ENCODE peak calls at places on chromosomes 2 and 18, in nine cellular contexts. A is AG04449, M is lung, L is PC-9, D is endodermal cell, G is esophagus squamous epithelium, N is left ventricle myocardium inferior, Q is GM23338, V is body of pancreas. F is an unnamed sample.

GRCh38 chr18:58990720-58991119 is 126.0 kb downstream of the ZNF532 start:
- DNase-seq in A (no peak), G (no peak), Q (no peak), V (no peak), N (no peak), D (peak; percentile 56), L (no peak), M (no peak), F (no peak)

GRCh38 chr2:86790828-86791561 is at the start of gene CD8A:
- DNase-seq in A (no peak), L (no peak), Q (peak; percentile 56), D (peak; percentile 71), V (peak; percentile 12), G (no peak), M (no peak), N (no peak), F (no peak)

GRCh38 chr2:145836986-145837385 is 1317.1 kb upstream of the ZEB2 start:
- DNase-seq in M (no peak), D (no peak), N (no peak), G (no peak), A (no peak), L (no peak), V (no peak), Q (no peak), F (no peak)

GRCh38 chr2:29397039-29397438 is 281.8 kb downstream of the CLIP4 start:
- DNase-seq in Q (no peak), M (no peak), G (no peak), N (no peak), A (no peak), L (no peak), V (no peak), D (no peak), F (no peak)

GRCh38 chr18:3305354-3305762 is 43.4 kb downstream of the MYL12B start:
- DNase-seq in G (peak; percentile 1), V (no peak), L (peak; percentile 40), N (no peak), D (no peak), Q (no peak), M (no peak), A (peak; percentile 89), F (peak; percentile 45)

GRCh38 chr2:30666307-30666874 is 140.9 kb downstream of the CAPN13 start:
- DNase-seq in A (peak; percentile 93), V (no peak), G (no peak), N (no peak), Q (peak; percentile 40), D (peak; percentile 33), L (no peak), M (peak; percentile 31), F (peak; percentile 98)

GRCh38 chr2:12764075-12764722 is 47.5 kb downstream of the TRIB2 start:
- DNase-seq in A (no peak), N (no peak), D (no peak), Q (no peak), L (no peak), V (no peak), G (no peak), M (no peak), F (no peak)

GRCh38 chr18:22668496-22668895 is 250.8 kb upstream of the CTAGE1 start:
- DNase-seq in A (no peak), V (no peak), M (no peak), N (no peak), L (no peak), Q (no peak), D (no peak), G (no peak), F (no peak)

GRCh38 chr2:153519260-153519875 is 40.8 kb upstream of the RPRM start:
- DNase-seq in Q (peak; percentile 64), G (no peak), L (peak; percentile 17), V (peak; percentile 76), A (no peak), N (no peak), D (peak; percentile 83), M (peak; percentile 47), F (peak; percentile 7)

GRCh38 chr2:207930747-207931146 is 94.6 kb downstream of the PLEKHM3 start:
- DNase-seq in Q (peak; percentile 25), N (no peak), D (no peak), A (no peak), G (no peak), L (no peak), M (peak; percentile 42), V (peak; percentile 81), F (no peak)

GRCh38 chr2:167438206-167438605 is 549.9 kb downstream of the XIRP2 start:
- DNase-seq in G (no peak), A (no peak), N (no peak), Q (peak; percentile 39), V (no peak), M (no peak), L (no peak), D (no peak), F (peak; percentile 69)

GRCh38 chr2:20050104-20050711 is 1.2 kb downstream of the LAPTM4A start:
- DNase-seq in Q (peak; percentile 9), G (no peak), D (no peak), V (no peak), M (no peak), A (no peak), L (peak; percentile 15), N (no peak), F (no peak)

GRCh38 chr18:13473751-13474150 is 252.6 kb downstream of the FAM210A start:
- DNase-seq in V (no peak), G (no peak), M (no peak), L (no peak), N (no peak), D (no peak), A (no peak), Q (no peak), F (no peak)

GRCh38 chr2:26453421-26454329 is 24.2 kb downstream of the OTOF start:
- DNase-seq in M (no peak), G (no peak), D (peak; percentile 41), L (no peak), A (no peak), V (no peak), Q (no peak), N (no peak), F (no peak)

GRCh38 chr2:178482437-178482836 is 2.2 kb downstream of the PLEKHA3 start:
- DNase-seq in M (no peak), Q (peak; percentile 8), G (no peak), A (no peak), V (no peak), D (no peak), L (no peak), N (no peak), F (no peak)

DNA sequence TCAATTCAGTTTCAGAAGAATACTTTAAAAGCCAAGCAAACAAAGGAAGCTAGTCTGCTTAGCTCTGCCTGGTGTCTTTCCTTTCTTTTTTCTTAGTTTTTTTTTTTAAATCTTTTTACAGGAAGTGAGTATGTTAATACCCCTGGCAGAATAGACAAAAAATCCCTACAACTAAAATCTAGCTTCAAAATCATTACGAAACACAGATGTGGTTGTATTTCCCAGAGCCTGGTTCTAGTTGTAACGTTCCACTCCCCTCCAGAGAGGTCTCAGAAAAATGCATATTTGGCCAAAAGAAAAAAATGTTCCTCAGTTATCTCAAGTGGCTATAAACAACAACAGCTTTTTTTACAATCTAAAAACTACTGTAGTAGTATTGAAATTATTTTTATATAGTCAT is 202.1 kb upstream of the RND3 start:
- DNase-seq in L (no peak), D (no peak), A (no peak), M (no peak), G (no peak), Q (no peak), V (no peak), N (no peak), F (no peak)
- H3K4me3 ChIP-seq in L (no peak overlapping the region), D (no peak overlapping the region), A (no peak overlapping the region), M (no peak overlapping the region), G (no peak overlapping the region), Q (no peak overlapping the region), V (no peak overlapping the region), N (no peak overlapping the region), F (no peak overlapping the region)

DNA sequence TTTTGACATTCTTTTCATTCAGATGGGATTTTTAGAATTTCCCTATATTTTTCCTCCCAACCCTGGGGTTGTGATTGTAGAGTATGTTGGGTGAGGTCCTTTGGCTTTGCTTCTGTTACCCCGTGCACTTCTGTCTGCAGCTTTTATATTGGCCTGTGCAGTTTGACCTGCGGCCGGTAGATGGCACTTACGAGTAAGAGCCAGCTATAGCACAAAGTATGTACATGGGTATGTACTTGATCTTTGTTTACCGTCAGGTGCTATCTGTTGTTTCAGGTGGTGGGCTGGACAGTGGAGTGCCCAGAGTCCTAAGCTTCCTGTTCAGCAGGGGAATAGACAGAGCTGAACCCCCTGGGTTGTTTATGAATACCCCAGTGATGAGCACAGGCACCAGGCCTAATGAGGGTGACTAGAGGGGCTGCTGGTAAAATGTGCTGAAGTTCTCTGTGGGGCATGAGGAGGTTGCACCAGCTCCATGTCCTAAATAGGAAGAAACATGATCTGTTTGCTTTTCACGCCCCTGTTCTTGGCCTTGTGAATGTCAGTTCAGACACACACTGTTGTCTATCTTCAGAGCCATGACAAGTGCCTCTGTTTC is 58.9 kb upstream of the THUMPD2 start:
- DNase-seq in Q (peak; percentile 58), M (no peak), A (no peak), L (peak; percentile 46), G (no peak), N (no peak), V (peak; percentile 35), D (peak; percentile 79), F (no peak)
- TF ChIP-seq CTCF in Q (peak; percentile 85), M (no peak), A (peak; percentile 74), L (peak; percentile 99), G (peak; percentile 69), N (peak; percentile 81), V (peak; percentile 61), D (peak; percentile 91), F (peak; percentile 87)

GRCh38 chr18:227902-228301 is 39.9 kb downstream of the THOC1 start:
- DNase-seq in V (no peak), Q (no peak), N (no peak), G (no peak), D (no peak), M (no peak), A (no peak), L (no peak), F (no peak)
- H3K4me3 ChIP-seq in V (no peak overlapping the region), Q (no peak overlapping the region), N (no peak overlapping the region), G (no peak overlapping the region), D (no peak overlapping the region), M (no peak overlapping the region), A (no peak overlapping the region), L (no peak overlapping the region), F (no peak overlapping the region)

GRCh38 chr2:54763636-54764291 is 40.3 kb downstream of the EML6 start:
- DNase-seq in N (no peak), G (no peak), M (no peak), V (peak; percentile 13), L (no peak), A (no peak), Q (peak; percentile 65), D (peak; percentile 80), F (no peak)
- TF ChIP-seq CTCF in N (no peak), G (no peak), M (no peak), V (no peak), L (no peak), A (no peak), Q (peak; percentile 85), D (peak; percentile 75), F (peak; percentile 50)

GRCh38 chr2:240389302-240389805 is 46.1 kb upstream of the GPC1 start:
- DNase-seq in V (no peak), D (no peak), L (no peak), N (no peak), A (no peak), M (no peak), G (no peak), Q (no peak), F (no peak)
- H3K4me3 ChIP-seq in V (no peak overlapping the region), D (no peak overlapping the region), L (no peak overlapping the region), N (no peak overlapping the region), A (no peak overlapping the region), M (no peak overlapping the region), G (no peak overlapping the region), Q (no peak overlapping the region), F (no peak overlapping the region)

F was measured in epithelial cell of proximal tubule.